ENCODE peak calls at places on chromosome 2, in seven cellular contexts. One of them, this sample, is unnamed.

GRCh38 chr2:122980672-122981071 is 1044.4 kb upstream of the CNTNAP5 start:
- DNase-seq in AG10803: peak
- DNase-seq in right atrium auricular region: no peak
- DNase-seq in CD4-positive, alpha-beta T cell: no peak
- DNase-seq in left ventricle myocardium inferior: peak
- DNase-seq in GM13976: no peak
- DNase-seq in GM20000: no peak
- DNase-seq in this sample: no peak

GRCh38 chr2:149611100-149611820 is 23.7 kb upstream of the MMADHC start:
- DNase-seq in AG10803: peak
- DNase-seq in right atrium auricular region: no peak
- DNase-seq in CD4-positive, alpha-beta T cell: no peak
- DNase-seq in left ventricle myocardium inferior: no peak
- DNase-seq in GM13976: no peak
- DNase-seq in GM20000: no peak
- DNase-seq in this sample: no peak

GRCh38 chr2:159797468-159798375 is at the start of gene CD302:
- DNase-seq in AG10803: peak
- DNase-seq in right atrium auricular region: no peak
- DNase-seq in CD4-positive, alpha-beta T cell: no peak
- DNase-seq in left ventricle myocardium inferior: peak
- DNase-seq in GM13976: peak
- DNase-seq in GM20000: peak
- DNase-seq in this sample: peak

GRCh38 chr2:202530038-202530437 is 104.7 kb upstream of the FAM117B start:
- DNase-seq in AG10803: no peak
- DNase-seq in right atrium auricular region: no peak
- DNase-seq in CD4-positive, alpha-beta T cell: no peak
- DNase-seq in left ventricle myocardium inferior: no peak
- DNase-seq in GM13976: no peak
- DNase-seq in GM20000: no peak
- DNase-seq in this sample: no peak

GRCh38 chr2:85169581-85169980 is 36.4 kb downstream of the TCF7L1 start:
- DNase-seq in AG10803: no peak
- DNase-seq in right atrium auricular region: no peak
- DNase-seq in CD4-positive, alpha-beta T cell: no peak
- DNase-seq in left ventricle myocardium inferior: no peak
- DNase-seq in GM13976: no peak
- DNase-seq in GM20000: no peak
- DNase-seq in this sample: no peak

GRCh38 chr2:128451636-128452411 is 133.2 kb upstream of the HS6ST1 start:
- DNase-seq in AG10803: no peak
- DNase-seq in right atrium auricular region: peak
- DNase-seq in CD4-positive, alpha-beta T cell: no peak
- DNase-seq in left ventricle myocardium inferior: no peak
- DNase-seq in GM13976: peak
- DNase-seq in GM20000: no peak
- DNase-seq in this sample: no peak

GRCh38 chr2:47719099-47719498 is 63.8 kb upstream of the MSH6 start:
- DNase-seq in AG10803: no peak
- DNase-seq in right atrium auricular region: no peak
- DNase-seq in CD4-positive, alpha-beta T cell: no peak
- DNase-seq in left ventricle myocardium inferior: no peak
- DNase-seq in GM13976: peak
- DNase-seq in GM20000: peak
- DNase-seq in this sample: no peak

GRCh38 chr2:48711343-48711742 is 44.2 kb downstream of the LHCGR start:
- DNase-seq in AG10803: no peak
- DNase-seq in right atrium auricular region: no peak
- DNase-seq in CD4-positive, alpha-beta T cell: no peak
- DNase-seq in left ventricle myocardium inferior: no peak
- DNase-seq in GM13976: no peak
- DNase-seq in GM20000: no peak
- DNase-seq in this sample: no peak

GRCh38 chr2:60961457-60961856 is 56.1 kb upstream of the PEX13 start:
- DNase-seq in AG10803: peak
- DNase-seq in right atrium auricular region: no peak
- DNase-seq in CD4-positive, alpha-beta T cell: no peak
- DNase-seq in left ventricle myocardium inferior: no peak
- DNase-seq in GM13976: no peak
- DNase-seq in GM20000: no peak
- DNase-seq in this sample: no peak

GRCh38 chr2:69563021-69563420 is 80.5 kb downstream of the AAK1 start:
- DNase-seq in AG10803: no peak
- DNase-seq in right atrium auricular region: no peak
- DNase-seq in CD4-positive, alpha-beta T cell: no peak
- DNase-seq in left ventricle myocardium inferior: no peak
- DNase-seq in GM13976: no peak
- DNase-seq in GM20000: no peak
- DNase-seq in this sample: no peak

GRCh38 chr2:102839668-102840388 is 78.0 kb downstream of the TMEM182 start:
- DNase-seq in AG10803: peak
- DNase-seq in right atrium auricular region: no peak
- DNase-seq in CD4-positive, alpha-beta T cell: no peak
- DNase-seq in left ventricle myocardium inferior: no peak
- DNase-seq in GM13976: peak
- DNase-seq in GM20000: peak
- DNase-seq in this sample: peak

GRCh38 chr2:229257980-229258379 is 13.1 kb downstream of the PID1 start:
- DNase-seq in AG10803: no peak
- DNase-seq in right atrium auricular region: peak
- DNase-seq in CD4-positive, alpha-beta T cell: no peak
- DNase-seq in left ventricle myocardium inferior: peak
- DNase-seq in GM13976: no peak
- DNase-seq in GM20000: no peak
- DNase-seq in this sample: no peak

GRCh38 chr2:100242891-100243670 is 79.2 kb downstream of the LONRF2 start:
- DNase-seq in AG10803: peak
- DNase-seq in right atrium auricular region: peak
- DNase-seq in CD4-positive, alpha-beta T cell: peak
- DNase-seq in left ventricle myocardium inferior: peak
- DNase-seq in GM13976: peak
- DNase-seq in GM20000: peak
- DNase-seq in this sample: peak

GRCh38 chr2:168649105-168649504 is 153.3 kb upstream of the NOSTRIN start:
- DNase-seq in AG10803: no peak
- DNase-seq in right atrium auricular region: no peak
- DNase-seq in CD4-positive, alpha-beta T cell: no peak
- DNase-seq in left ventricle myocardium inferior: peak
- DNase-seq in GM13976: no peak
- DNase-seq in GM20000: no peak
- DNase-seq in this sample: no peak

GRCh38 chr2:33069894-33070651 is 123.3 kb downstream of the LTBP1 start:
- DNase-seq in AG10803: peak
- DNase-seq in right atrium auricular region: peak
- DNase-seq in CD4-positive, alpha-beta T cell: no peak
- DNase-seq in left ventricle myocardium inferior: no peak
- DNase-seq in GM13976: no peak
- DNase-seq in GM20000: no peak
- DNase-seq in this sample: peak

GRCh38 chr2:149747456-149747855 is 159.9 kb upstream of the MMADHC start:
- DNase-seq in AG10803: no peak
- DNase-seq in right atrium auricular region: no peak
- DNase-seq in CD4-positive, alpha-beta T cell: no peak
- DNase-seq in left ventricle myocardium inferior: no peak
- DNase-seq in GM13976: no peak
- DNase-seq in GM20000: no peak
- DNase-seq in this sample: no peak

GRCh38 chr2:121974919-121975654 is 219.6 kb downstream of the TSN start:
- DNase-seq in AG10803: peak
- DNase-seq in right atrium auricular region: no peak
- DNase-seq in CD4-positive, alpha-beta T cell: no peak
- DNase-seq in left ventricle myocardium inferior: peak
- DNase-seq in GM13976: peak
- DNase-seq in GM20000: peak
- DNase-seq in this sample: peak

GRCh38 chr2:54313147-54313546 is 57.1 kb upstream of the TSPYL6 start:
- DNase-seq in AG10803: no peak
- DNase-seq in right atrium auricular region: no peak
- DNase-seq in CD4-positive, alpha-beta T cell: no peak
- DNase-seq in left ventricle myocardium inferior: no peak
- DNase-seq in GM13976: no peak
- DNase-seq in GM20000: no peak
- DNase-seq in this sample: no peak

GRCh38 chr2:130347220-130347925 is 4.7 kb downstream of the IMP4 start:
- DNase-seq in AG10803: no peak
- DNase-seq in right atrium auricular region: no peak
- DNase-seq in CD4-positive, alpha-beta T cell: no peak
- DNase-seq in left ventricle myocardium inferior: no peak
- DNase-seq in GM13976: no peak
- DNase-seq in GM20000: no peak
- DNase-seq in this sample: no peak

GRCh38 chr2:233708942-233709341 is 3.8 kb upstream of the UGT1A5 start:
- DNase-seq in AG10803: no peak
- DNase-seq in right atrium auricular region: no peak
- DNase-seq in CD4-positive, alpha-beta T cell: no peak
- DNase-seq in left ventricle myocardium inferior: no peak
- DNase-seq in GM13976: no peak
- DNase-seq in GM20000: no peak
- DNase-seq in this sample: no peak

GRCh38 chr2:138244400-138245001 is 257.1 kb upstream of the SPOPL start:
- DNase-seq in AG10803: peak
- DNase-seq in right atrium auricular region: no peak
- DNase-seq in CD4-positive, alpha-beta T cell: no peak
- DNase-seq in left ventricle myocardium inferior: no peak
- DNase-seq in GM13976: no peak
- DNase-seq in GM20000: no peak
- DNase-seq in this sample: no peak

DNA sequence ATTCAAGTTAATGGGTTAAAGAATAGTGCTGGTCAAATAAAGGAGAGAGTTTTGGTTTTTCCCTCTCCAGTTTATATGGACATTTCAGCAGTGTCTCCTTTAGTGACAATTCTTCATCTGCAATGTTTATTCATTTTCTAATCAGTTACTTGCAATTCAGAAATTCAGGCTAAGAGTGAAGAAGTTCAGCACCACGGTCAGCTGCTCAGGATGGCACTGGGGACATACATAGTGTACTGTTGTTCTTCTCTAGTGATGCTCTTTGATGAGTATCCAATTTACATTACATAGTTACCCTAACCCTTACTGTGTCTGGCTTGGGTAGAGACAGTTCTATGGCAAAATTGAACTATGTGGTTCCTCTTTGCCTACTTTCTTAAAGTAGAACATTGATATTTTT is 412.7 kb downstream of the CNTNAP5 start:
- DNase-seq in AG10803: no peak
- DNase-seq in right atrium auricular region: no peak
- DNase-seq in CD4-positive, alpha-beta T cell: no peak
- DNase-seq in left ventricle myocardium inferior: no peak
- DNase-seq in GM13976: no peak
- DNase-seq in GM20000: no peak
- DNase-seq in this sample: no peak
- TF ChIP-seq CTCF in AG10803: no peak
- TF ChIP-seq CTCF in right atrium auricular region: no peak
- TF ChIP-seq CTCF in CD4-positive, alpha-beta T cell: no peak
- TF ChIP-seq CTCF in left ventricle myocardium inferior: no peak
- TF ChIP-seq CTCF in GM13976: no peak
- TF ChIP-seq CTCF in GM20000: no peak
- TF ChIP-seq CTCF in this sample: no peak

GRCh38 chr2:25955869-25956535 is 26.3 kb downstream of the KIF3C start:
- DNase-seq in AG10803: no peak
- DNase-seq in right atrium auricular region: no peak
- DNase-seq in CD4-positive, alpha-beta T cell: no peak
- DNase-seq in left ventricle myocardium inferior: no peak
- DNase-seq in GM13976: no peak
- DNase-seq in GM20000: no peak
- DNase-seq in this sample: peak
- TF ChIP-seq CTCF in AG10803: no peak
- TF ChIP-seq CTCF in right atrium auricular region: no peak
- TF ChIP-seq CTCF in CD4-positive, alpha-beta T cell: no peak
- TF ChIP-seq CTCF in left ventricle myocardium inferior: peak
- TF ChIP-seq CTCF in GM13976: peak
- TF ChIP-seq CTCF in GM20000: no peak
- TF ChIP-seq CTCF in this sample: no peak

DNA sequence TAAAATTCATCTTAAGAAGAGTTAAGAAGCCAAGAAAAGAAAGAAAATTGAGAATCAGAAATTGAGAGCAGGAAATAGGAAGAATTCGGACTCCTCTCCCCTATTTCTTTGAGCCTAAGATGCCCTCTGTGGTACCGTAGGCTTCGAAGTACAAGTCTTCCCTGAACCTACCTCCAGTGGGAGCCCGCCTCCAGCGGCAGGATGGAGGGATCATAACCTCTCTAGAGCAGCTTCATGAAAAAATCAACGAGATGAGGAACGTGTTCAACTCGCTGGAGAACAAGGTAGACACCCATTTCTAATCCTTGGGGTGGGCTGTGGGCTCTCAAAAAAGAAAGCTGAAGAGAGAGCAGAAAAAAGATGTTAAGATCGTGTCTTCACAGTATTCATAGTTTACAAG is 36.3 kb downstream of the ARHGEF33 start:
- DNase-seq in AG10803: no peak
- DNase-seq in right atrium auricular region: no peak
- DNase-seq in CD4-positive, alpha-beta T cell: no peak
- DNase-seq in left ventricle myocardium inferior: no peak
- DNase-seq in GM13976: no peak
- DNase-seq in GM20000: no peak
- DNase-seq in this sample: no peak
- TF ChIP-seq CTCF in AG10803: no peak
- TF ChIP-seq CTCF in right atrium auricular region: no peak
- TF ChIP-seq CTCF in CD4-positive, alpha-beta T cell: no peak
- TF ChIP-seq CTCF in left ventricle myocardium inferior: no peak
- TF ChIP-seq CTCF in GM13976: no peak
- TF ChIP-seq CTCF in GM20000: no peak
- TF ChIP-seq CTCF in this sample: no peak

DNA sequence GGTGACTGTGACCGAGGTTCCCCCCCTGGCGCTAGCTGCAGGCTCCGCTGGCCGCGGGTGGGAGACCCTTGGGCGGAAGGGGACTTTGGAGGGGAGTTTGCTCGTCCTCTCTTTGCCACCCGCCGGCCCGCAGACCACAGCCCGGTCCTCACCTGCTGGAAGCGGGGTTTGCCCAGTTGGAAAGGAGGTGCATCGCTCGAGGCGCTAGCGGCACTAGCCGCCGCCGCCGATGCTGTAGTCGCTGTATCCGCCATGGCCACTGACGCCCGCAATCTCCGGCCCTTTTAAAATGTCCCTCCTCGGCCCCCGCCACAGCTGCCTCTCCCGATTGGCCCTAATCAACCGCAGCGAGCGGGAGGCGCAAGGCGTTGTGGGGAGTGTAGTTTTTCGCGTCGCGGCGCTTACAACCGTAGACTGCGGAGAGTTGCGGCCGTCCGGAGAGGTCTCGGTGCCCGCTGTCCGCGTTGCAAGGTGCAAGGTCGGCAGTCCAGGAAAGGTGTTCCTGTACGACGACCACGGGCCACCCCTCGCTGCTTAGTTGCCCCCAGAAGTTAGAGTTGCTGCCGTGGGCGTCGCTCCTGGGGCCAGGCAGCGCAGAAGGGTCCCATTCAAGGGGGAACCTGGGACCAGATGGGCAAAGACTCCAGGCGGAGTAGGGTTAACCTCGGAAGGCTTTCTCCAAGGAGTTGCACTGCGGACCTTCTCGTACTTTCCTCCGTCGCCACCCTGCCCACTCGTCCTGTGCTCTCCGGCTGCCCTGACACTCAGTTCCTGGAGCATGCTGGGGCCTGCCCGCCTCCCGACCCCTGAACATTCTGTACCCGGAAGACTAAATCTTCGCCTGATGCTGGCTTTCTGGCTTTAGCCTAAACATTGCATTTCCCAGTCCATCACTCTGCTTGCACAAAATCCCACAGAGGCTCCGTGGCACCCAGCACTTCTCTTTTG is at the start of gene SFXN5:
- DNase-seq in AG10803: peak
- DNase-seq in right atrium auricular region: peak
- DNase-seq in CD4-positive, alpha-beta T cell: peak
- DNase-seq in left ventricle myocardium inferior: peak
- DNase-seq in GM13976: peak
- DNase-seq in GM20000: peak
- DNase-seq in this sample: peak
- TF ChIP-seq CTCF in AG10803: peak
- TF ChIP-seq CTCF in right atrium auricular region: no peak
- TF ChIP-seq CTCF in CD4-positive, alpha-beta T cell: no peak
- TF ChIP-seq CTCF in left ventricle myocardium inferior: peak
- TF ChIP-seq CTCF in GM13976: peak
- TF ChIP-seq CTCF in GM20000: no peak
- TF ChIP-seq CTCF in this sample: no peak